ENCODE peak calls at places on chromosomes 13 and 19, in four cellular contexts. One of them, this sample, is unnamed.

GRCh38 chr19:7808108-7808507 is 21.9 kb upstream of the EVI5L start:
- DNase-seq in Panc1: no peak
- DNase-seq in HepG2: no peak
- DNase-seq in K562: no peak
- DNase-seq in this sample: no peak

GRCh38 chr19:16579381-16579780 is 7.2 kb upstream of the SLC35E1 start:
- DNase-seq in Panc1: no peak
- DNase-seq in HepG2: no peak
- DNase-seq in K562: no peak
- DNase-seq in this sample: no peak

GRCh38 chr13:89401209-89401810 is 1730.1 kb downstream of the SLITRK5 start:
- DNase-seq in Panc1: no peak
- DNase-seq in HepG2: no peak
- DNase-seq in K562: no peak
- DNase-seq in this sample: no peak

GRCh38 chr13:52713894-52714293 is 25.7 kb downstream of the CNMD start:
- DNase-seq in Panc1: no peak
- DNase-seq in HepG2: no peak
- DNase-seq in K562: no peak
- DNase-seq in this sample: no peak

GRCh38 chr19:39398297-39398864 is 7.2 kb downstream of the MED29 start:
- DNase-seq in Panc1: peak; percentile 94
- DNase-seq in HepG2: peak; percentile 36
- DNase-seq in K562: peak; percentile 60
- DNase-seq in this sample: peak; percentile 69

GRCh38 chr13:83498486-83499190 is 383.6 kb downstream of the SLITRK1 start:
- DNase-seq in Panc1: no peak
- DNase-seq in HepG2: no peak
- DNase-seq in K562: no peak
- DNase-seq in this sample: no peak

GRCh38 chr19:10517760-10518443 is 655 bp upstream of the S1PR5 start:
- DNase-seq in Panc1: no peak
- DNase-seq in HepG2: no peak
- DNase-seq in K562: peak; percentile 62
- DNase-seq in this sample: no peak

GRCh38 chr13:62357887-62358645 is 942.4 kb upstream of the PCDH20 start:
- DNase-seq in Panc1: peak; percentile 32
- DNase-seq in HepG2: peak; percentile 60
- DNase-seq in K562: no peak
- DNase-seq in this sample: peak; percentile 74

GRCh38 chr13:95185851-95186250 is 115.4 kb downstream of the ABCC4 start:
- DNase-seq in Panc1: no peak
- DNase-seq in HepG2: no peak
- DNase-seq in K562: no peak
- DNase-seq in this sample: no peak

GRCh38 chr13:40692946-40693345 is 26.5 kb upstream of the FOXO1 start:
- DNase-seq in Panc1: no peak
- DNase-seq in HepG2: no peak
- DNase-seq in K562: no peak
- DNase-seq in this sample: no peak

GRCh38 chr13:28568286-28568685 is 73.4 kb upstream of the FLT1 start:
- DNase-seq in Panc1: no peak
- DNase-seq in HepG2: no peak
- DNase-seq in K562: peak; percentile 26
- DNase-seq in this sample: no peak

GRCh38 chr19:48780684-48781391 is 25.5 kb downstream of the FGF21 start:
- DNase-seq in Panc1: no peak
- DNase-seq in HepG2: peak; percentile 88
- DNase-seq in K562: peak; percentile 44
- DNase-seq in this sample: no peak

GRCh38 chr19:10887616-10888367 is 16.4 kb downstream of the CARM1 start:
- DNase-seq in Panc1: no peak
- DNase-seq in HepG2: no peak
- DNase-seq in K562: no peak
- DNase-seq in this sample: no peak

GRCh38 chr13:91740811-91741210 is 342.4 kb downstream of the GPC5 start:
- DNase-seq in Panc1: no peak
- DNase-seq in HepG2: no peak
- DNase-seq in K562: no peak
- DNase-seq in this sample: no peak

GRCh38 chr19:3950871-3951861 is 18.3 kb downstream of the NMRK2 start:
- DNase-seq in Panc1: no peak
- DNase-seq in HepG2: no peak
- DNase-seq in K562: peak; percentile 87
- DNase-seq in this sample: no peak

GRCh38 chr19:47141695-47142094 is 11.1 kb downstream of the SAE1 start:
- DNase-seq in Panc1: no peak
- DNase-seq in HepG2: no peak
- DNase-seq in K562: no peak
- DNase-seq in this sample: no peak

GRCh38 chr13:92734068-92734467 is 492.5 kb upstream of the GPC6 start:
- DNase-seq in Panc1: no peak
- DNase-seq in HepG2: no peak
- DNase-seq in K562: no peak
- DNase-seq in this sample: no peak

GRCh38 chr13:104385409-104385808 is 1319.2 kb upstream of the SLC10A2 start:
- DNase-seq in Panc1: no peak
- DNase-seq in HepG2: no peak
- DNase-seq in K562: no peak
- DNase-seq in this sample: no peak

GRCh38 chr13:99442273-99442895 is 58.9 kb upstream of the TM9SF2 start:
- DNase-seq in Panc1: peak; percentile 41
- DNase-seq in HepG2: peak; percentile 35
- DNase-seq in K562: peak; percentile 32
- DNase-seq in this sample: peak; percentile 39

GRCh38 chr13:93875527-93875926 is 604.0 kb downstream of the DCT start:
- DNase-seq in Panc1: no peak
- DNase-seq in HepG2: no peak
- DNase-seq in K562: no peak
- DNase-seq in this sample: no peak
- TF ChIP-seq TCF7L2 in Panc1: no peak
- TF ChIP-seq TCF7L2 in HepG2: no peak
- TF ChIP-seq TCF7L2 in K562: no peak
- TF ChIP-seq TCF7L2 in this sample: no peak

GRCh38 chr13:20824762-20825161 is 51.0 kb upstream of the EEF1AKMT1 start:
- DNase-seq in Panc1: no peak
- DNase-seq in HepG2: no peak
- DNase-seq in K562: no peak
- DNase-seq in this sample: no peak
- H3K27ac ChIP-seq in Panc1: no peak overlapping the region
- H3K27ac ChIP-seq in HepG2: no peak overlapping the region
- H3K27ac ChIP-seq in K562: no peak overlapping the region
- H3K27ac ChIP-seq in this sample: no peak overlapping the region

GRCh38 chr13:90444232-90444631 is 903.3 kb upstream of the MIR17HG start:
- DNase-seq in Panc1: no peak
- DNase-seq in HepG2: no peak
- DNase-seq in K562: no peak
- DNase-seq in this sample: no peak

GRCh38 chr13:90447034-90447734 is 900.3 kb upstream of the MIR17HG start:
- DNase-seq in Panc1: no peak
- DNase-seq in HepG2: no peak
- DNase-seq in K562: no peak
- DNase-seq in this sample: no peak

GRCh38 chr13:90448466-90449037 is 898.9 kb upstream of the MIR17HG start:
- DNase-seq in Panc1: no peak
- DNase-seq in HepG2: no peak
- DNase-seq in K562: no peak
- DNase-seq in this sample: no peak

GRCh38 chr13:90445179-90445578 is 902.3 kb upstream of the MIR17HG start:
- DNase-seq in Panc1: no peak
- DNase-seq in HepG2: no peak
- DNase-seq in K562: no peak
- DNase-seq in this sample: peak; percentile 10

GRCh38 chr13:90447735-90448103 is 899.8 kb upstream of the MIR17HG start:
- DNase-seq in Panc1: no peak
- DNase-seq in HepG2: no peak
- DNase-seq in K562: no peak
- DNase-seq in this sample: peak; percentile 1
- TF ChIP-seq TCF7L2 in Panc1: no peak
- TF ChIP-seq TCF7L2 in HepG2: no peak
- TF ChIP-seq TCF7L2 in K562: no peak
- TF ChIP-seq TCF7L2 in this sample: no peak

GRCh38 chr13:67137044-67137735 is 92.9 kb downstream of the PCDH9 start:
- DNase-seq in Panc1: no peak
- DNase-seq in HepG2: no peak
- DNase-seq in K562: no peak
- DNase-seq in this sample: no peak
- H3K27ac ChIP-seq in Panc1: no peak overlapping the region
- H3K27ac ChIP-seq in HepG2: no peak overlapping the region
- H3K27ac ChIP-seq in K562: no peak overlapping the region
- H3K27ac ChIP-seq in this sample: no peak overlapping the region

GRCh38 chr19:1592023-1592754 is 476 bp downstream of the MBD3 start:
- DNase-seq in Panc1: no peak
- DNase-seq in HepG2: peak; percentile 78
- DNase-seq in K562: peak; percentile 94
- DNase-seq in this sample: peak; percentile 72
- TF ChIP-seq TCF7L2 in Panc1: no peak
- TF ChIP-seq TCF7L2 in HepG2: no peak
- TF ChIP-seq TCF7L2 in K562: no peak
- TF ChIP-seq TCF7L2 in this sample: peak; percentile 38